ENCODE peak calls at places on chromosomes 2 and 18, in nine cellular contexts. L, B, T, S, I, V, Q, K and Y are unnamed samples.

GRCh38 chr18:54261894-54262293 is 7.4 kb upstream of the POLI start:
- DNase-seq in K (no peak), S (no peak), Q (no peak), L (no peak), B (no peak), V (no peak), T (no peak), I (no peak), Y (no peak)

GRCh38 chr2:27703638-27704341 is 40.1 kb downstream of the SLC4A1AP start:
- DNase-seq in Q (peak; percentile 86), B (peak; percentile 90), S (peak; percentile 89), L (peak; percentile 82), K (no peak), T (peak; percentile 90), I (peak; percentile 94), V (peak; percentile 88), Y (peak; percentile 46)

GRCh38 chr2:173086518-173087213 is 11.0 kb downstream of the MAP3K20 start:
- DNase-seq in T (no peak), S (no peak), I (no peak), K (no peak), L (no peak), V (no peak), Q (no peak), B (no peak), Y (no peak)

GRCh38 chr18:62611395-62612241 is 88.8 kb downstream of the ZCCHC2 start:
- DNase-seq in S (peak; percentile 76), L (no peak), V (peak; percentile 37), T (no peak), Q (no peak), I (peak; percentile 51), B (no peak), K (no peak), Y (no peak)

GRCh38 chr2:236879416-236879963 is 206.2 kb upstream of the COPS8 start:
- DNase-seq in K (no peak), B (no peak), V (no peak), T (no peak), Q (no peak), I (no peak), S (no peak), L (no peak), Y (no peak)

GRCh38 chr2:233381013-233381995 is 27.0 kb downstream of the DGKD start:
- DNase-seq in B (no peak), T (no peak), Q (no peak), K (no peak), S (no peak), L (no peak), I (no peak), V (no peak), Y (no peak)

GRCh38 chr2:105287692-105288091 is 41.8 kb downstream of the TGFBRAP1 start:
- DNase-seq in V (peak; percentile 35), L (no peak), Q (peak; percentile 37), K (peak; percentile 7), S (no peak), T (no peak), I (peak; percentile 40), B (peak; percentile 46), Y (no peak)

GRCh38 chr2:227163445-227163997 is 484 bp downstream of the COL4A4 start:
- DNase-seq in I (no peak), T (no peak), S (no peak), K (no peak), B (peak; percentile 46), V (no peak), Q (peak; percentile 8), L (no peak), Y (no peak)

GRCh38 chr18:12251311-12251710 is 2.9 kb upstream of the CIDEA start:
- DNase-seq in I (no peak), K (no peak), S (no peak), Q (no peak), V (no peak), B (no peak), L (no peak), T (no peak), Y (no peak)

GRCh38 chr2:85278361-85278760 is 49.4 kb downstream of the TGOLN2 start:
- DNase-seq in B (no peak), T (no peak), L (no peak), I (no peak), V (no peak), Q (no peak), S (no peak), K (no peak), Y (no peak)

GRCh38 chr2:98445167-98445522 is 487 bp downstream of the INPP4A start:
- DNase-seq in S (no peak), T (no peak), I (no peak), K (no peak), Q (no peak), L (no peak), B (no peak), V (no peak), Y (no peak)
- TF ChIP-seq CTCF in S (no peak), T (no peak), I (no peak), K (no peak), Q (no peak), L (no peak), B (no peak), V (no peak), Y (no peak)

DNA sequence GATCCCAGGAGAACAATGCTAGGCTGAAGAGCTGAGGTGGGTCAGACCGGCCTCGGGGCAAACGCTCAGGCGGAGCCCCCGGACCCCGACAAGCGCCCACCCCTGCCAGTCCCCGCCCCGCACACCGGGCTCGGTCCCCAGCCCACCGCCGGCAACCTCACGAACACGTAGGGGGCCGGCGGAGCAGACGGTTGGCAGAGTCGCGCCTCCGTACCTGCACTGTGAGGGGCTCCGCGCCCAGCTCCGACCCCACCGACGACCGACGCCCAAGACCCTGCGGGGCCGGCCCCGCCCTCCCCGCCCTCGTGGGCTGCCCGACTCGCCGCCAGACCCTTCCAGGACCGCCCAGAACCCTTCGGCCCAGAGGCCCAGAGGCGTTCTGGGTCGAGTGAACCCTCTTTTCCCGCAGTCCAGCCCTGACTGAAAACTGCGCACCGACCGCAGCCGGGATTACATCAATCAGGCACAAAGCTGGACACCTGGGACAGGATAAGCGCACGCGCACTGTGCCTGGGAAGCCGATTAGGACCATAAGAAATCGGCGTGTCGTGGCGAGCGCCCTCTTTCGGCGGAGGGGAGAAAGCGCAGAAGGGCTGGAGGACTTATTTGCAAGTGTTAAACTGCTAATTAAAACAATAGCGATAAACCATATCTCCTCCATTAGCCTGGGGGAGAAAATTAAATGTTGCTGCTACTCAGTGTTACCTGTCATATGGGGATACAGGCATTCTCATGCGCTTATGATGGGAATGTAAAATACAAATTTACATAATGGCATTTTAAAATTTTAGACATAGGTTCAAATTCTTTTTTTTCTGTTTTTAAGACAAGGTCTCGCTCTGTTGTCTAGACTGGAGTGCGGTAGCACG is 11.7 kb upstream of the DCTN1 start:
- DNase-seq in Q (peak; percentile 96), L (peak; percentile 29), T (peak; percentile 93), S (peak; percentile 94), B (peak; percentile 93), K (peak; percentile 70), V (peak; percentile 96), I (peak; percentile 95), Y (peak; percentile 70)
- TF ChIP-seq CTCF in Q (peak; percentile 95), L (peak; percentile 90), T (peak; percentile 99), S (peak; percentile 99), B (peak; percentile 83), K (peak; percentile 99), V (peak; percentile 97), I (peak; percentile 98), Y (peak; percentile 99)

DNA sequence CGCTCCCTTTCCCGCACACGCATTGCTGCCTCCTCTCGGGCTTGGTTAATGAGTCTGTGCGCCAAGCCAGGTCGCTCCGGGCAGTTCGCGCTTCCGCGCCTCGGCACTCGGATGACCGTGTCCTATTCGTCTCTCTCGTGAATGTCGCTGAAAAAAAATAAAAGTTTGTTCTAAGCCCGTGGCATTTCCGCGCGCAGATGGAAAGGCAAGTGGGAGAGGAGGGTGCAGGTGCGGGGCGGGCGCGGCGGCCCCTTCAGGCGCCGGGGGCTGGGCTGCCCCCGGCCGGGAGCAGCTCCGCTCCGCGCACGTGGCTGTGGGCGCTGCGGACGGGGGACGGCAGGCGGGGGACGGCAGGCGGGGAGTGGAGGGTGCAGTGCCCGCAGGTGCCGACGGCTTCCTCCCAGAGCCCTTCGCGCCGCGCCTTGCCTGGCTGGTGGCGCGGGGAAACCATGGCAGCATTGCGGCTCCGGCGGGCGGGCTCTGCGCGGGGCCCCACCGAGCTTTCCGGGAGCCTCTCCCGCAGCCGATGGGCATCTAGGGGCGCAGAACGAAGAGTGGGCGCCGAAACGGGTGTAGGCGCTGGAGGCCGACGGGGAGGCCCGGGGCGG is 159.6 kb upstream of the SIX2 start:
- DNase-seq in B (peak; percentile 29), L (no peak), I (peak; percentile 18), T (no peak), K (no peak), Q (peak; percentile 34), V (peak; percentile 51), S (no peak), Y (no peak)
- TF ChIP-seq CTCF in B (no peak), L (no peak), I (no peak), T (no peak), K (no peak), Q (no peak), V (no peak), S (no peak), Y (no peak)

GRCh38 chr2:86396304-86396785 is 44.8 kb upstream of the KDM3A start:
- DNase-seq in S (peak; percentile 42), V (no peak), B (peak; percentile 58), K (no peak), I (peak; percentile 60), T (no peak), Q (peak; percentile 15), L (no peak), Y (no peak)
- TF ChIP-seq CTCF in S (peak; percentile 47), V (no peak), B (peak; percentile 33), K (peak; percentile 47), I (no peak), T (peak; percentile 51), Q (no peak), L (peak; percentile 24), Y (peak; percentile 48)

GRCh38 chr2:112021269-112021668 is 33.8 kb upstream of the TMEM87B start:
- DNase-seq in B (no peak), V (no peak), L (no peak), K (no peak), I (no peak), T (no peak), Q (no peak), S (no peak), Y (no peak)

GRCh38 chr2:112021781-112022231 is 33.3 kb upstream of the TMEM87B start:
- DNase-seq in L (no peak), K (peak; percentile 22), I (no peak), T (no peak), Q (no peak), B (no peak), S (no peak), V (no peak), Y (no peak)

GRCh38 chr2:112018846-112019245 is 36.2 kb upstream of the TMEM87B start:
- DNase-seq in I (no peak), V (no peak), K (no peak), B (no peak), Q (no peak), L (no peak), T (no peak), S (no peak), Y (no peak)

GRCh38 chr2:112019510-112019909 is 35.6 kb upstream of the TMEM87B start:
- DNase-seq in L (no peak), T (no peak), K (no peak), S (no peak), Q (no peak), V (no peak), B (no peak), I (no peak), Y (no peak)

DNA sequence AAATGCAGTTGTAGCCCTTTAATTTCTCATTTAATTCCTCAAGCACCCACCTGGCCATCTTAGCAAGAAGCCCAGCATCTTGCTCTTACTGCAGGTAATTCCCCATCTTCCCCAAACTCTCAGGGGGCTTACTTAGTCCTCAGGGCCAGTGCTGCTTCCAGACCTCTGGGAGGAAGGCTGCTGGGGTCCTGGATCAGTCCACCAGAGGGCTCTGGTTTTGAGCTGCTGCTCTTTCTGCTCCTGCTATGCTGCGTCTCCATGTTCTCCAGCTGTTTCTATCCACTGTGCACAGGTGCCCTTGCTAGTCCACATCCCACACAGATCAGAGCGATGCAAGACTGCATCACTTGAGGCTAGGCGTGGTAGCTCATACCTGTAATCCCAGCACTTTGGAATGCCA is 34.5 kb upstream of the TMEM87B start:
- DNase-seq in S (no peak), T (no peak), L (no peak), B (no peak), I (no peak), K (no peak), Q (peak; percentile 36), V (no peak), Y (no peak)
- TF ChIP-seq CTCF in S (no peak), T (peak; percentile 41), L (peak; percentile 9), B (peak; percentile 20), I (no peak), K (peak; percentile 39), Q (peak; percentile 13), V (peak; percentile 10), Y (peak; percentile 7)